ENCODE peak calls at places on chromosomes 13 and 19, in seven cellular contexts. K is adrenal gland; C is CD4-positive, alpha-beta memory T cell; E is psoas muscle; V is naive thymus-derived CD4-positive, alpha-beta T cell; I is A549; N is ascending aorta. S is an unnamed sample.

GRCh38 chr13:95301135-95301946 is at the start of gene ABCC4:
- DNase-seq in I (peak; percentile 81), K (peak; percentile 53), N (peak; percentile 71), C (peak; percentile 43), V (peak; percentile 46), E (peak; percentile 69), S (peak; percentile 33)

GRCh38 chr19:7529246-7529600 is 6.3 kb upstream of the PNPLA6 start:
- DNase-seq in I (no peak), C (peak; percentile 30), V (no peak), K (no peak), N (no peak), E (no peak), S (no peak)

GRCh38 chr13:114097893-114098688 is 34.3 kb downstream of the RASA3 start:
- DNase-seq in E (no peak), C (peak; percentile 29), K (peak; percentile 0), N (peak; percentile 62), V (no peak), I (no peak), S (no peak)

GRCh38 chr19:19777692-19778091 is 43.9 kb downstream of the ZNF506 start:
- DNase-seq in E (no peak), N (no peak), K (no peak), I (no peak), C (no peak), V (no peak), S (no peak)

GRCh38 chr13:30551194-30551593 is 66.5 kb upstream of the USPL1 start:
- DNase-seq in I (peak; percentile 45), K (peak; percentile 10), C (no peak), E (no peak), V (peak; percentile 50), N (no peak), S (no peak)

GRCh38 chr13:34414616-34415015 is 527.5 kb upstream of the NBEA start:
- DNase-seq in I (no peak), C (no peak), N (no peak), K (no peak), V (no peak), E (no peak), S (no peak)

GRCh38 chr13:105997436-105998232 is 537.8 kb downstream of the EFNB2 start:
- DNase-seq in E (no peak), K (no peak), C (peak; percentile 15), V (no peak), I (no peak), N (no peak), S (no peak)

GRCh38 chr13:42490676-42491075 is 83.3 kb upstream of the TNFSF11 start:
- DNase-seq in K (no peak), N (no peak), C (no peak), V (no peak), I (no peak), E (no peak), S (no peak)

GRCh38 chr19:3135961-3136683 is at the start of gene GNA15:
- DNase-seq in K (peak; percentile 29), C (peak; percentile 79), N (no peak), I (no peak), V (no peak), E (no peak), S (peak; percentile 31)

GRCh38 chr13:41897126-41897525 is 63.8 kb downstream of the VWA8 start:
- DNase-seq in K (no peak), V (no peak), C (no peak), I (no peak), N (no peak), E (no peak), S (no peak)

GRCh38 chr13:101035119-101035620 is 360.6 kb upstream of the TMTC4 start:
- DNase-seq in C (no peak), E (no peak), K (no peak), N (no peak), V (no peak), I (no peak), S (no peak)

GRCh38 chr19:39351537-39352037 is 9.4 kb downstream of the SAMD4B start:
- DNase-seq in C (peak; percentile 47), E (no peak), K (no peak), V (peak; percentile 16), N (no peak), I (peak; percentile 42), S (no peak)

GRCh38 chr19:42542791-42543190 is 14.5 kb upstream of the CEACAM1 start:
- DNase-seq in K (no peak), E (no peak), I (no peak), V (no peak), C (no peak), N (no peak), S (no peak)

GRCh38 chr13:26460652-26461051 is 96.8 kb upstream of the WASF3 start:
- DNase-seq in E (peak; percentile 81), V (no peak), I (no peak), C (no peak), K (peak; percentile 54), N (no peak), S (no peak)

GRCh38 chr19:17041994-17042393 is 15.4 kb upstream of the CPAMD8 start:
- DNase-seq in C (no peak), N (no peak), V (no peak), K (peak; percentile 57), I (no peak), E (no peak), S (no peak)

GRCh38 chr19:51354742-51355148 is 11.4 kb downstream of the ETFB start:
- DNase-seq in I (no peak), C (peak; percentile 65), E (no peak), K (no peak), V (peak; percentile 69), N (no peak), S (peak; percentile 72)

GRCh38 chr19:6521718-6522646 is 8.8 kb upstream of the TNFSF9 start:
- DNase-seq in C (peak; percentile 75), E (no peak), V (no peak), I (no peak), N (no peak), K (peak; percentile 40), S (peak; percentile 85)

GRCh38 chr13:109989155-109989554 is 202.8 kb upstream of the IRS2 start:
- DNase-seq in I (no peak), N (no peak), V (no peak), K (no peak), E (no peak), C (no peak), S (no peak)

GRCh38 chr13:35964764-35965163 is 166.4 kb downstream of the DCLK1 start:
- DNase-seq in K (no peak), V (no peak), N (no peak), C (no peak), I (peak; percentile 2), E (no peak), S (no peak)

GRCh38 chr13:100533588-100534041 is 55.0 kb downstream of the GGACT start:
- DNase-seq in K (no peak), I (no peak), N (no peak), E (no peak), C (no peak), V (no peak), S (no peak)

GRCh38 chr13:66216723-66217122 is 1013.4 kb downstream of the PCDH9 start:
- DNase-seq in K (no peak), E (no peak), N (no peak), I (no peak), C (no peak), V (no peak), S (no peak)

GRCh38 chr19:29549105-29550070 is 23.6 kb downstream of the VSTM2B start:
- DNase-seq in V (no peak), C (no peak), K (no peak), E (no peak), I (no peak), N (peak; percentile 43), S (no peak)

GRCh38 chr19:5150331-5150901 is 181.5 kb downstream of the KDM4B start:
- DNase-seq in I (no peak), E (no peak), K (no peak), N (no peak), C (no peak), V (no peak), S (no peak)
- H3K4me3 ChIP-seq in I (no peak overlapping the region), E (no peak overlapping the region), K (no peak overlapping the region), N (no peak overlapping the region), C (no peak overlapping the region), V (no peak overlapping the region), S (no peak overlapping the region)

GRCh38 chr19:10104665-10105221 is 1.4 kb upstream of the PPAN start:
- DNase-seq in V (peak; percentile 87), N (no peak), I (no peak), E (no peak), K (no peak), C (peak; percentile 96), S (peak; percentile 68)
- H3K4me1 ChIP-seq in V (peaks cover 66% of the 10 kb centered on the region), N (peaks cover 7% of the 10 kb centered on the region), I (peaks cover 12% of the 10 kb centered on the region), E (peaks cover 11% of the 10 kb centered on the region), K (peaks cover 15% of the 10 kb centered on the region), C (peaks cover 75% of the 10 kb centered on the region), S (peaks cover 58% of the 10 kb centered on the region)

GRCh38 chr19:10461047-10461949 is 41.0 kb downstream of the PDE4A start:
- DNase-seq in V (peak; percentile 73), I (peak; percentile 81), K (peak; percentile 97), E (peak; percentile 95), N (peak; percentile 95), C (peak; percentile 92), S (peak; percentile 61)

GRCh38 chr19:10467104-10467706 is 36.0 kb downstream of the KEAP1 start:
- DNase-seq in E (no peak), K (no peak), I (no peak), C (no peak), N (no peak), V (no peak), S (no peak)

GRCh38 chr19:10464456-10464855 is 38.7 kb downstream of the KEAP1 start:
- DNase-seq in C (no peak), E (no peak), N (no peak), I (no peak), V (no peak), K (no peak), S (no peak)

GRCh38 chr19:10460714-10461046 is 40.3 kb downstream of the PDE4A start:
- DNase-seq in N (no peak), E (no peak), C (no peak), I (no peak), V (no peak), K (no peak), S (no peak)

GRCh38 chr19:10462557-10462956 is 40.6 kb downstream of the KEAP1 start:
- DNase-seq in V (no peak), N (no peak), K (no peak), C (no peak), E (no peak), I (no peak), S (no peak)
- H3K27ac ChIP-seq in V (no peak overlapping the region), N (no peak overlapping the region), K (no peak overlapping the region), C (no peak overlapping the region), E (peak overlapping the region; percentile 81), I (no peak overlapping the region), S (no peak overlapping the region)

GRCh38 chr19:11420429-11420893 is 1.3 kb upstream of the RGL3 start:
- DNase-seq in N (peak; percentile 81), V (no peak), C (no peak), I (no peak), K (peak; percentile 87), E (peak; percentile 72), S (no peak)

GRCh38 chr19:11423164-11423803 is 4.2 kb upstream of the RGL3 start:
- DNase-seq in E (no peak), V (no peak), C (no peak), K (no peak), I (no peak), N (no peak), S (no peak)

GRCh38 chr19:11422163-11423068 is 3.3 kb upstream of the RGL3 start:
- DNase-seq in C (peak; percentile 76), K (peak; percentile 78), N (peak; percentile 90), V (peak; percentile 39), E (peak; percentile 70), I (peak; percentile 48), S (peak; percentile 61)

GRCh38 chr19:11421607-11422098 is 2.5 kb upstream of the RGL3 start:
- DNase-seq in C (no peak), K (peak; percentile 73), E (peak; percentile 42), I (peak; percentile 6), N (no peak), V (peak; percentile 28), S (peak; percentile 38)

GRCh38 chr19:11420894-11421606 is 1.9 kb upstream of the RGL3 start:
- DNase-seq in N (no peak), V (no peak), E (peak; percentile 42), I (no peak), K (peak; percentile 44), C (no peak), S (no peak)
- H3K4me3 ChIP-seq in N (peak overlapping the region; percentile 65), V (peak overlapping the region; percentile 47), E (peak overlapping the region; percentile 47), I (no peak overlapping the region), K (no peak overlapping the region), C (no peak overlapping the region), S (no peak overlapping the region)

S was measured in CD8-positive, alpha-beta T cell.